ENCODE peak calls at places on chromosomes 3 and 15, in five cellular contexts. N, V, F, T and O are unnamed samples.

GRCh38 chr15:87935583-87935982 is 321.0 kb downstream of the NTRK3 start:
- DNase-seq in T (no peak), N (no peak), V (no peak), F (no peak), O (no peak)

GRCh38 chr3:112109313-112109712 is 23.1 kb downstream of the C3orf52 start:
- DNase-seq in N (no peak), V (no peak), T (peak; percentile 7), F (no peak), O (no peak)

GRCh38 chr3:14322667-14323295 is 79.6 kb upstream of the SLC6A6 start:
- DNase-seq in F (no peak), V (no peak), T (peak; percentile 51), N (no peak), O (no peak)

GRCh38 chr3:141311170-141311495 is 57.2 kb upstream of the ZBTB38 start:
- DNase-seq in N (no peak), V (no peak), F (no peak), T (no peak), O (no peak)

GRCh38 chr3:177005718-177006405 is 191.4 kb downstream of the TBL1XR1 start:
- DNase-seq in V (no peak), N (no peak), T (no peak), F (no peak), O (no peak)

GRCh38 chr3:46496745-46497555 is 826 bp upstream of the RTP3 start:
- DNase-seq in V (peak; percentile 71), N (peak; percentile 75), F (no peak), T (no peak), O (peak; percentile 8)

GRCh38 chr15:25054329-25054728 is 99.5 kb downstream of the SNRPN start:
- DNase-seq in F (no peak), T (no peak), N (no peak), V (no peak), O (no peak)

GRCh38 chr15:90232196-90232595 is 1.5 kb downstream of the CIB1 start:
- DNase-seq in T (no peak), V (no peak), N (no peak), F (no peak), O (no peak)

GRCh38 chr3:111729087-111729846 is 129.8 kb upstream of the PHLDB2 start:
- DNase-seq in V (no peak), N (no peak), F (no peak), T (no peak), O (no peak)

GRCh38 chr15:101250931-101251829 is 668 bp downstream of the CHSY1 start:
- DNase-seq in V (peak; percentile 61), T (no peak), F (peak; percentile 72), N (no peak), O (no peak)
- TF ChIP-seq ATF2 in V (no peak), T (no peak), F (no peak), N (no peak), O (no peak)

DNA sequence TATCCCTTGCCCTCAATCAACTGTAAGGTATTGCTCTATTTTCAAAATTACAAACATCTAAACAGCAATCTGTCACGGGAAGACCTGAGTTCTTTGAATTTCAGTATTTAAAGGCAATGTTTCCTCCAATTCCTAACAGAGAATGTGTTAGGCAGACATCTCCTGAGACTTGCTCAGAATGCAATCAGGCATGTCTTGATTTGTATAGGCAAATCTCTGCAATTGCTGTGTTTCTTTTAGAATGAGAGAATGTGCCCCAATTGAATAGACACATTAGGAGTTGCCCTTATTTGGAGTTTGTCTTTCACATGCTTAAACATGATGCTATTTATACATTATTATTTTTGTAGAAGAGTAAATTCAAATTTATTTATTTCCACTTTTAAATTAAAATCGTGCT is 205.7 kb downstream of the CADM2 start:
- DNase-seq in N (no peak), V (no peak), F (no peak), T (no peak), O (no peak)
- TF ChIP-seq ATF2 in N (no peak), V (no peak), F (no peak), T (no peak), O (no peak)

DNA sequence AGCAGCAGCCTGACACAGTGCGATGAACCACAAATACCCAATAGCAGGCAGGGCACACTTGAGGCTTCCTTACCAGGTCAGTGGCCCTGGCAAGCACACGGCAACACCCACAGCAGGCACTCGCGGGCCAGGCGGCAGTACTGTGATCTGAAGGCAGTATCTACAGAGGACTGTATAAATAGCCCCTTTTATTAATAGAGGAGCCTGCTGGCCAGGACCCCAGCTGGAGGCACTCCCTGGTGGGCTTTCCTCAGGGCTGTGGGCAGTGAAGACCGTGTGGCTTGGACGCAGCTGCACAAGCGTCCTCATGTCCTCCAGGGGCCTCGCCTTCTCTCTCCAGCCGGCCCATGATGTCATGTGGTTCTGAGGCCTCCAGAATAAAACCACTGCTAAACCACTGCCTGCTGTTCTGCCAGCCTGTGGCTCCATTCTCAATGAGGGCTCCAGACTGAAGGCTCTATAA is 44.1 kb downstream of the LRIG1 start:
- DNase-seq in T (no peak), F (no peak), N (no peak), V (no peak), O (no peak)
- TF ChIP-seq ATF2 in T (no peak), F (no peak), N (no peak), V (no peak), O (no peak)

GRCh38 chr3:115113367-115113766 is 33.7 kb downstream of the ZBTB20 start:
- DNase-seq in T (no peak), V (no peak), F (no peak), N (no peak), O (no peak)

GRCh38 chr3:115111632-115112031 is 35.5 kb downstream of the ZBTB20 start:
- DNase-seq in T (no peak), V (no peak), N (no peak), F (no peak), O (no peak)

GRCh38 chr3:115108614-115109013 is 38.5 kb downstream of the ZBTB20 start:
- DNase-seq in F (no peak), T (no peak), N (no peak), V (no peak), O (no peak)

DNA sequence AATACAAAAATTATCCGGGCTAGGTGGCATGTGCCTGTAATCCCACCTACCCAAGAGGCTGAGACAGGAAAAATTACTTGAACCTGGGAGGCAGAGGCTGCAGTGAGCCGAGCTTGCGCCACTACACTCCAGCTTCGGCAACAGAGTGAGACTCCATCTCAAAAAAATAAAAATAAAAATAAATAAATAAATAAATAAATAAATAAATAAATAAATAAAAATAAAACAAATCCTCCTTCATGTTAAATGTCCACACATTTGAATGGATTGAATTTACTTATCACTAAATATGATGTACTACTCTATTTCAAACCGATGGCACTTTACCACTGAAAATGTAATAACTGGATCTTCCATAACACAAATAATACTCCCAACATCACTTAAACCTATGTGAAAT is 36.3 kb downstream of the ZBTB20 start:
- DNase-seq in N (no peak), V (no peak), F (no peak), T (no peak), O (no peak)
- TF ChIP-seq ATF2 in N (no peak), V (no peak), F (no peak), T (no peak), O (no peak)

GRCh38 chr3:49020335-49021212 is 1.3 kb upstream of the NDUFAF3 start:
- DNase-seq in T (no peak), N (peak; percentile 65), F (peak; percentile 43), V (peak; percentile 51), O (no peak)
- TF ChIP-seq ATF2 in T (no peak), N (no peak), F (no peak), V (no peak), O (no peak)

GRCh38 chr3:50435382-50435781 is 68.1 kb downstream of the CACNA2D2 start:
- DNase-seq in T (no peak), V (no peak), F (peak; percentile 24), N (no peak), O (no peak)

GRCh38 chr3:50430186-50430585 is 70.9 kb upstream of the TMEM115 start:
- DNase-seq in N (no peak), F (no peak), T (no peak), V (no peak), O (no peak)

GRCh38 chr3:50430950-50431435 is 71.7 kb upstream of the TMEM115 start:
- DNase-seq in V (no peak), T (no peak), N (no peak), F (no peak), O (no peak)

GRCh38 chr3:50436063-50436674 is 67.3 kb downstream of the CACNA2D2 start:
- DNase-seq in V (peak; percentile 89), F (peak; percentile 82), T (peak; percentile 50), N (peak; percentile 95), O (no peak)

DNA sequence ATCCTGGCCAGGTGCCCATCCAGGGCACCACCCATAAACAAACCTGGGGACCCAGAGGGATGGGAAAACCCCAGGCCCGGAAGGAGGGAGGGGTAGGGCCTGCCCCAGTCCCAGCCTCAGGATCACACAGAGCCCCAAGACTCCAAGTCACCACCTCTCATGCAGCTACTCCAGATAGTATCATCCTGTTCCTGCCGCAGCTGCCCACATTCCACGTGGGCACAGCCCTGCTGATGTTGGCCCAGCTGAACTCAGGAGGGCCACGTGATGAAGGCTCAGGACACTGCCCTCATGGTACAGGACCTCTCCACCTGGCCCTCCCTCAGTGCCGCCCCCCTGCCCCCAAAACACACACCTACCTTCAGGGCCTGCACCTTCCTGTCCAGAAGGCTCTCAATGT is 69.5 kb downstream of the CACNA2D2 start:
- DNase-seq in F (no peak), N (no peak), V (no peak), T (no peak), O (no peak)
- TF ChIP-seq ATF2 in F (no peak), N (no peak), V (no peak), T (no peak), O (no peak)

DNA sequence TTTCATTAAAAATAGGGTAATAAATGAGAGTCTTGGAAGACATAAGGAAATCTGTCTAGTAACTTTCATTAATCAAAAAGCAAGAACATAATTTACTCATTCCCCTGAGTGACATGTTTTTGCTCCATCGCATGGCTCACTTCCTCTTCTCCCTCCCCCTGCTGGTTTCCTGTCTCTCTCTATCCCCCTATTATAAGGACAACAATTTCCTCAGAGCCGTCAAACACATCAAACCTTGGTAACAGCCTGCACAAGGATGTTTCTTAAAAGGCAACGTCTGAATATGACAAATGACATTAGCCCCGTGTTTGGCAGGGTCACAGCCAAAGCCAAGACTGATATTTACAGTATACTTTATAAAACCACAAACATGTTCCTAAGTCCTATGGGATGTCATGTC is 1149.6 kb downstream of the IGSF11 start:
- DNase-seq in F (no peak), V (no peak), T (no peak), N (no peak), O (no peak)
- TF ChIP-seq ATF2 in F (no peak), V (no peak), T (no peak), N (no peak), O (no peak)

DNA sequence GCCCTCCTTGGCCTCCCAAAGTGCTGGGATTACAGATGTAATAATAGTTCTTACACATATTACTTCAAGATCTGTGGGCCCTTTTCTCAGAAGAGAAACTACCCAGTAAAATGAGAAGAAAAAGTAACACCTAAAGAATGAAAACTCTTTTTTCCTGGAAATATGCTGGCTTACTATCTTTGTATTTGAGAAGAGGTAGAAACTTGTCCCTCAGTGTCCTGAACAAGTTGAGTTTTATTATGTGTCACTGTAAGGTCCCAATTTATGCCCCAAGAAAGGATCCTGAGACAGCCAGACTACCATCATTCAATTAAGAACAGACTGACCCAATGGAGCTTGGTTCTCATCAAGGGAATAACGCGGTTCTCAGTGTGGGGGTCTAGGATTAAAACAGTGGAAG is 93.8 kb downstream of the EFL1 start:
- DNase-seq in T (no peak), N (no peak), V (no peak), F (no peak), O (no peak)
- TF ChIP-seq ATF2 in T (no peak), N (no peak), V (no peak), F (no peak), O (no peak)